ENCODE peak calls at places on chromosome 15, in six cellular contexts. F is stomach, Y is Peyer's patch, E is adrenal gland, J is sigmoid colon, Q is uterus. G is an unnamed sample. For H3K4me1, the result is how much of the 10 kb centered on the place peaks cover.

GRCh38 chr15:65092046-65092770 is 15.7 kb downstream of the KBTBD13 start:
- DNase-seq in F (no peak), Y (no peak), E (no peak), J (peak), Q (no peak), G (no peak)

GRCh38 chr15:78996876-78997275 is 52.0 kb upstream of the CTSH start:
- DNase-seq in F (no peak), Y (no peak), E (peak), J (no peak), Q (no peak), G (no peak)

GRCh38 chr15:77810180-77810579 is 177.5 kb upstream of the LINGO1 start:
- DNase-seq in F (no peak), Y (no peak), E (no peak), J (no peak), Q (no peak), G (no peak)

GRCh38 chr15:77527164-77527778 is 105.4 kb downstream of the LINGO1 start:
- DNase-seq in F (peak), Y (no peak), E (no peak), J (peak), Q (no peak), G (peak)

GRCh38 chr15:97875513-97876285 is 84.8 kb upstream of the ARRDC4 start:
- DNase-seq in F (no peak), Y (no peak), E (no peak), J (no peak), Q (no peak), G (peak)

GRCh38 chr15:61830536-61831330 is 229.5 kb downstream of the VPS13C start:
- DNase-seq in F (no peak), Y (no peak), E (no peak), J (no peak), Q (no peak), G (no peak)

GRCh38 chr15:30984118-30984517 is 7.3 kb downstream of the MTMR10 start:
- DNase-seq in F (no peak), Y (no peak), E (no peak), J (no peak), Q (no peak), G (no peak)

GRCh38 chr15:59349715-59350420 is 22.8 kb downstream of the MYO1E start:
- DNase-seq in F (no peak), Y (no peak), E (peak), J (no peak), Q (peak), G (no peak)

GRCh38 chr15:71333839-71334238 is 218.6 kb downstream of the THSD4 start:
- DNase-seq in F (no peak), Y (no peak), E (no peak), J (no peak), Q (no peak), G (no peak)

GRCh38 chr15:81977464-81977863 is 68.4 kb downstream of the MEX3B start:
- DNase-seq in F (no peak), Y (no peak), E (no peak), J (no peak), Q (no peak), G (no peak)

GRCh38 chr15:58393196-58393790 is 38.5 kb upstream of the LIPC start:
- DNase-seq in F (no peak), Y (no peak), E (no peak), J (no peak), Q (no peak), G (peak)

GRCh38 chr15:55250392-55250791 is 39.2 kb downstream of the RAB27A start:
- DNase-seq in F (no peak), Y (no peak), E (peak), J (no peak), Q (peak), G (no peak)

GRCh38 chr15:64232400-64232799 is 69.6 kb upstream of the PPIB start:
- DNase-seq in F (no peak), Y (no peak), E (no peak), J (no peak), Q (no peak), G (no peak)

GRCh38 chr15:40941528-40942336 is 11.5 kb upstream of the CHAC1 start:
- DNase-seq in F (peak), Y (peak), E (peak), J (peak), Q (peak), G (peak)

GRCh38 chr15:51046799-51047449 is 47.8 kb downstream of the TNFAIP8L3 start:
- DNase-seq in F (peak), Y (no peak), E (peak), J (peak), Q (peak), G (peak)

GRCh38 chr15:78668987-78669386 is 28.0 kb upstream of the CHRNB4 start:
- DNase-seq in F (no peak), Y (no peak), E (no peak), J (no peak), Q (no peak), G (no peak)

GRCh38 chr15:85383470-85384148 is 3.2 kb downstream of the AKAP13 start:
- DNase-seq in F (no peak), Y (no peak), E (no peak), J (no peak), Q (no peak), G (no peak)

GRCh38 chr15:62857411-62857853 is 185.1 kb upstream of the TPM1 start:
- DNase-seq in F (no peak), Y (no peak), E (no peak), J (peak), Q (no peak), G (peak)

GRCh38 chr15:57380854-57381253 is 4.5 kb downstream of the CGNL1 start:
- DNase-seq in F (no peak), Y (no peak), E (no peak), J (no peak), Q (no peak), G (no peak)

GRCh38 chr15:57382969-57383368 is 6.7 kb downstream of the CGNL1 start:
- DNase-seq in F (no peak), Y (no peak), E (no peak), J (no peak), Q (no peak), G (no peak)

GRCh38 chr15:57384816-57385215 is 8.5 kb downstream of the CGNL1 start:
- DNase-seq in F (no peak), Y (no peak), E (no peak), J (no peak), Q (no peak), G (no peak)

GRCh38 chr15:57384024-57384423 is 7.7 kb downstream of the CGNL1 start:
- DNase-seq in F (no peak), Y (no peak), E (peak), J (peak), Q (peak), G (peak)

DNA sequence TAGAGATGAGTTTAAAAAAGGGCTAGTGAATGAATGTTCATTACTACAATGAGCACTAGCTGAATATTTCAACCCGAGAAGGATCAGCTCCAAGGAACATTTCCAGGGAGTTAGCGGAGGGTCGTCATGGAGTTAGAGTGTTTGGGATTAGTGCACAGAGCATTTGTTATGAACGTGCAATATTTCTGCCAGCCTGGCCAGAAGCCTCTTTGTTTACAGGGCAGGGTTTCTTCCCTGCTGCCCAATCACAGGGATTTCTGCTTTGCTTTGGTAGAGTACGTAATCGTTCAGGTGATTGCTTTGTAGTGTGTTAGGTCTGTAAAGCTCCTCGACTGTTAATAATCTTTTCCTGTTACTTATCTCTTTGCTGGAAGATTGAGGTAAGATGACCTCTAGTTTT is 5.9 kb downstream of the CGNL1 start:
- DNase-seq in F (peak), Y (no peak), E (no peak), J (no peak), Q (no peak), G (no peak)
- TF ChIP-seq POLR2A in F (no peak), Y (no peak), E (no peak), J (no peak), Q (no peak), G (no peak)

GRCh38 chr15:73941871-73942635 is 15.8 kb downstream of the LOXL1 start:
- DNase-seq in F (no peak), Y (no peak), E (no peak), J (peak), Q (no peak), G (no peak)
- H3K4me1 ChIP-seq in F (under half), Y (under half), E (under half), J (under half), Q (under half), G (under half)

GRCh38 chr15:96273317-96274086 is 57.0 kb upstream of the NR2F2 start:
- DNase-seq in F (no peak), Y (no peak), E (no peak), J (no peak), Q (no peak), G (no peak)
- TF ChIP-seq POLR2A in F (no peak), Y (no peak), E (no peak), J (no peak), Q (no peak), G (no peak)

DNA sequence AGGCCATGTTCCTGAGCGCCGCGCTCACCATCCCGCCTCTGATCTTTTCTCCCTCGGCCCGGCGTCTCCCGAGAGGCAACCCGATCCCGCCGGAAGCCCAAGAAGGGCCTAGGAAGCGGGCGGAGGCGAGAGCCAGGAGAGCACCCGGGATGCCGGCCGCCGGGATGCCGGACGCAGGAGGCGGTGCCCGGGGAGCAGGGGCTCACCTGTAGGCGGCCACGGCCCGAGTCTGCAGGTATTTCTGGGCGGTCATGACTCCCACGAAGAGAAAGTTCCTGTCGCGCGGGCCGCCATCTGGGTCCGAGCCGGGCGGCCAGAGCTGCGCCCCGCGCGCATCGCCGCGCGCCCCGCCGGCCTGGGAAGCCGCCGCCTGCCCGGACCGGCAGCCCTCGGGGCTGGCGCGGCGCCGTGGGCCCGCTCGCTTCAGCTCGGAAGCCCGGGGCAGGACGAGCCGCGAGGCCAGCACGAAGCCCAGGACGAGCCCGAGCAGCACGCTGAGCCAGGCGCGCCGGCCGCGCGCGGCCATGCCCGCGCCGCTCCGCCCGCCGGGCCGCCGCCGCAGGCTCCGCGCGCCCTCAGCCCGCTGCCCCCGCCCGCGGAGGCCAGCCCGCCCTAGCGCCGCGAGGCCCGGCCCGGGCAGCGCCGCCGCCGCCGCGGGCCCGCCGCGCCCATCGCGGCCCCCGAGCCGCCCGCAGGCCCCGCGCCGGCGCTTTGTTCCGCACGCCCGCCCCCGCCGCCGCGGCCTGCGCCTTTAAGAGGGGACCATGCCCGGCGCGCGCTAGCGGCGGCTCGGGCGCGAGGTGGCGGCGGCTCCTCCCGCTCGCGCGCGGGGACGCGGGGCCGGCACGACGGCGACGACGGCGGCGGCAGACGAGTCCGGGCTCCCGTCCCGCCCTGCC is 668 bp downstream of the CHSY1 start:
- DNase-seq in F (peak), Y (no peak), E (peak), J (peak), Q (no peak), G (peak)
- H3K4me1 ChIP-seq in F (half or more), Y (under half), E (under half), J (under half), Q (under half), G (under half)

DNA sequence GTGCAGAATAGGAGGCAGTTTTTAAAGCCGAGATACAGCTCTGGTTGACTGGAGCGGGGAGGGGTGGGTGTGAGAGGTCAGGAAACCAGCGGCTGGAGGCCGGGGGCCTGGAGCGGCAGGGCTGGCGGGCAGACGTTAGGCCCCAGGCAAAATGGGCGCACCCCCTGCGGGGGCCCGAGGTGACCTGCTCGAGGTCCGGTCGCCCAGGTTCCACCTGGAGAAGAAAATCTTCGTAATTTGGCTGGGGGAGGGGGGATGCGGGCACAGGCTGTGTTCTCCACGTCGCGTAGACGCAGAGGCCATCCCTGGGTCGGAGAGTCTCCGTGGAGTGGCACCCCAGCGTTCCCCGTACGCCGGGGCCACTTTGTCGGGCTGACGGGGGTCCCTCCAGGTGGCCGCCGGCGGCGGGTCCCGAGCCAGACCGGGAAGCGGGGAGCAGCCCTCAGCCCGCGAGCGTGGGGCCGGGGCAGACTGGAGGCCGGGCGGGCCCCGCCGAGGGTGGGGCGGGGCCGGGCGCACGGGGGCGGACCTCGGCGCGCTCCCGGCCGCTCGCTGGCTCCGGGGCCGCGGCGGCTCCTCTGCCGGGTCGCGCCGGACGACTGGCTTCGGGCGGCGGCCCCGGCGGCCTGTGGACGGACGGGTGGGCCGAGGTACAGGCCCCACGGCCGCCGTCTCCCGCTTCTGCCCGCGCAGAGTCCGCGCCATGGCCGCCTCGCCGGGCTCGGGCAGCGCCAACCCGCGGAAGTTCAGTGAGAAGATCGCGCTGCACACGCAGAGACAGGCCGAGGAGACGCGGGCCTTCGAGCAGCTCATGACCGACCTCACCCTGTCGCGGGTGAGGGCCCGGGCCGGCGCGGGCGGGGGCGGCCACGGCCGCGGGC is at the start of gene CRTC3:
- DNase-seq in F (peak), Y (peak), E (peak), J (peak), Q (peak), G (peak)
- TF ChIP-seq POLR2A in F (no peak), Y (peak), E (peak), J (no peak), Q (peak), G (peak)

G was measured in thyroid gland.